ENCODE peak calls at places on chromosomes 13 and 19, in five cellular contexts. S is stimulated activated CD4-positive, alpha-beta T cell treated with anti-CD3 and anti-CD28 coated beads, Interleukin-4, amount 100 ng/mL, for 24 hours; I is type B pancreatic cell; A is T follicular helper cell; W is stimulated activated CD8-positive, alpha-beta memory T cell treated with anti-CD3 and anti-CD28 coated beads, Interleukin-7, amount 100 ng/mL, for 1 hour. H is an unnamed sample.

GRCh38 chr13:75963318-75963717 is 327.2 kb downstream of the LMO7 start:
- DNase-seq in S (no peak), I (no peak), A (no peak), W (no peak), H (no peak)

GRCh38 chr13:20684535-20684934 is 19.0 kb upstream of the IL17D start:
- DNase-seq in S (no peak), I (no peak), A (no peak), W (no peak), H (no peak)

GRCh38 chr19:45342911-45343310 is 2.4 kb downstream of the KLC3 start:
- DNase-seq in S (no peak), I (no peak), A (no peak), W (no peak), H (no peak)

GRCh38 chr19:12796146-12797071 is 5.1 kb downstream of the JUNB start:
- DNase-seq in S (peak; percentile 80), I (peak; percentile 82), A (peak; percentile 63), W (peak; percentile 58), H (no peak)

GRCh38 chr19:10290876-10291553 is 1.3 kb downstream of the ICAM5 start:
- DNase-seq in S (peak; percentile 49), I (peak; percentile 70), A (no peak), W (no peak), H (no peak)

GRCh38 chr13:60335531-60335930 is 61.5 kb upstream of the TDRD3 start:
- DNase-seq in S (no peak), I (no peak), A (no peak), W (no peak), H (no peak)

GRCh38 chr19:32464279-32464678 is 58.7 kb downstream of the DPY19L3 start:
- DNase-seq in S (no peak), I (no peak), A (no peak), W (no peak), H (no peak)

GRCh38 chr13:35648109-35648508 is 171.6 kb upstream of the MAB21L1 start:
- DNase-seq in S (no peak), I (no peak), A (no peak), W (no peak), H (no peak)

GRCh38 chr13:66922444-66922843 is 307.7 kb downstream of the PCDH9 start:
- DNase-seq in S (no peak), I (no peak), A (no peak), W (no peak), H (no peak)

GRCh38 chr19:28010656-28011055 is 1202.3 kb downstream of the UQCRFS1 start:
- DNase-seq in S (no peak), I (no peak), A (no peak), W (no peak), H (peak; percentile 53)

GRCh38 chr13:99191900-99192399 is 8.7 kb upstream of the UBAC2 start:
- DNase-seq in S (no peak), I (no peak), A (no peak), W (no peak), H (no peak)

GRCh38 chr19:33394723-33395560 is 21.4 kb downstream of the CEBPG start:
- DNase-seq in S (no peak), I (no peak), A (no peak), W (no peak), H (no peak)

GRCh38 chr13:76887070-76887563 is 912 bp upstream of the KCTD12 start:
- DNase-seq in S (no peak), I (no peak), A (no peak), W (no peak), H (no peak)

GRCh38 chr19:3249408-3249807 is 24.9 kb downstream of the CELF5 start:
- DNase-seq in S (no peak), I (no peak), A (no peak), W (no peak), H (no peak)

GRCh38 chr13:113157929-113158747 is at the start of gene PROZ:
- DNase-seq in S (no peak), I (peak; percentile 8), A (no peak), W (no peak), H (no peak)

GRCh38 chr19:28519950-28520861 is 692.7 kb downstream of the UQCRFS1 start:
- DNase-seq in S (no peak), I (no peak), A (no peak), W (no peak), H (peak; percentile 68)

GRCh38 chr13:109744512-109745051 is 41.8 kb downstream of the IRS2 start:
- DNase-seq in S (no peak), I (no peak), A (no peak), W (no peak), H (no peak)

GRCh38 chr13:110714798-110715394 is 1.4 kb downstream of the ING1 start:
- DNase-seq in S (peak; percentile 45), I (peak; percentile 73), A (peak; percentile 33), W (no peak), H (no peak)

GRCh38 chr13:20566424-20566916 is 487 bp upstream of the IFT88 start:
- DNase-seq in S (no peak), I (no peak), A (no peak), W (no peak), H (peak; percentile 92)

GRCh38 chr13:107835339-107836018 is 379.9 kb downstream of the LIG4 start:
- DNase-seq in S (no peak), I (no peak), A (no peak), W (no peak), H (no peak)

GRCh38 chr19:55486043-55486970 is 1.3 kb downstream of the NAT14 start:
- DNase-seq in S (no peak), I (no peak), A (no peak), W (no peak), H (no peak)

GRCh38 chr13:103349664-103350063 is 283.4 kb upstream of the SLC10A2 start:
- DNase-seq in S (no peak), I (no peak), A (no peak), W (no peak), H (no peak)

GRCh38 chr19:14632286-14632685 is 42.4 kb downstream of the ADGRE3 start:
- DNase-seq in S (no peak), I (no peak), A (no peak), W (no peak), H (no peak)

GRCh38 chr13:28585557-28585956 is 73.4 kb upstream of the POMP start:
- DNase-seq in S (no peak), I (no peak), A (no peak), W (no peak), H (no peak)

GRCh38 chr19:30696514-30696913 is 324.3 kb downstream of the ZNF536 start:
- DNase-seq in S (no peak), I (no peak), A (no peak), W (no peak), H (no peak)

GRCh38 chr13:103101500-103101899 is 35.3 kb upstream of the SLC10A2 start:
- DNase-seq in S (no peak), I (no peak), A (no peak), W (no peak), H (no peak)

GRCh38 chr19:40954573-40954972 is 36.5 kb upstream of the CYP2B6 start:
- DNase-seq in S (no peak), I (no peak), A (no peak), W (no peak), H (no peak)

GRCh38 chr13:58882556-58882955 is 1251.0 kb downstream of the PCDH17 start:
- DNase-seq in S (no peak), I (no peak), A (no peak), W (no peak), H (no peak)

GRCh38 chr19:54316746-54317107 is 3.8 kb upstream of the LILRA5 start:
- DNase-seq in S (no peak), I (no peak), A (no peak), W (no peak), H (no peak)

GRCh38 chr19:45553464-45553863 is 31.1 kb downstream of the OPA3 start:
- DNase-seq in S (no peak), I (no peak), A (no peak), W (no peak), H (no peak)

GRCh38 chr19:17127671-17128070 is 52.1 kb downstream of the MYO9B start:
- DNase-seq in S (no peak), I (no peak), A (no peak), W (no peak), H (no peak)

GRCh38 chr13:101390461-101390860 is 25.8 kb downstream of the NALCN start:
- DNase-seq in S (no peak), I (no peak), A (no peak), W (no peak), H (no peak)

GRCh38 chr19:16325161-16325527 is 518 bp downstream of the KLF2 start:
- DNase-seq in S (peak; percentile 30), I (no peak), A (no peak), W (no peak), H (no peak)

GRCh38 chr13:32234914-32235313 is 80.2 kb downstream of the ZAR1L start:
- DNase-seq in S (no peak), I (no peak), A (no peak), W (no peak), H (peak; percentile 42)

H was measured in esophagus muscularis mucosa.